ENCODE peak calls at places on chromosome 6, in eight cellular contexts. A is stomach, Z is H1, R is PC-3, I is SK-N-SH, Q is SJSA1, S is HCT116, J is cardiac muscle cell. D is an unnamed sample.

GRCh38 chr6:24099181-24099580 is 26.8 kb upstream of the NRSN1 start:
- DNase-seq in A (no peak), Z (no peak), R (no peak), I (no peak), Q (no peak), S (no peak), J (no peak), D (no peak)

GRCh38 chr6:9128970-9129369 is 693.6 kb upstream of the SLC35B3 start:
- DNase-seq in A (no peak), Z (no peak), R (no peak), I (no peak), Q (no peak), S (no peak), J (no peak), D (no peak)

GRCh38 chr6:137043710-137044365 is 927 bp downstream of the IL20RA start:
- DNase-seq in A (peak), Z (no peak), R (peak), I (no peak), Q (peak), S (no peak), J (peak), D (peak)

GRCh38 chr6:52407467-52407866 is 12.7 kb upstream of the EFHC1 start:
- DNase-seq in A (no peak), Z (no peak), R (peak), I (peak), Q (peak), S (no peak), J (peak), D (no peak)

GRCh38 chr6:152587473-152587872 is 49.7 kb downstream of the SYNE1 start:
- DNase-seq in A (no peak), Z (no peak), R (no peak), I (no peak), Q (no peak), S (no peak), J (no peak), D (no peak)

GRCh38 chr6:168716581-168716980 is 275.6 kb downstream of the SMOC2 start:
- DNase-seq in A (no peak), Z (no peak), R (no peak), I (no peak), Q (no peak), S (no peak), J (no peak), D (no peak)

GRCh38 chr6:56091159-56091869 is 156.1 kb downstream of the COL21A1 start:
- DNase-seq in A (no peak), Z (no peak), R (peak), I (no peak), Q (peak), S (peak), J (peak), D (no peak)

GRCh38 chr6:38310061-38310460 is 329.7 kb downstream of the BTBD9 start:
- DNase-seq in A (no peak), Z (no peak), R (no peak), I (no peak), Q (no peak), S (no peak), J (no peak), D (no peak)

GRCh38 chr6:107871981-107872380 is 47.9 kb upstream of the SCML4 start:
- DNase-seq in A (no peak), Z (no peak), R (no peak), I (no peak), Q (no peak), S (no peak), J (peak), D (no peak)

GRCh38 chr6:108684809-108685329 is 124.2 kb downstream of the FOXO3 start:
- DNase-seq in A (no peak), Z (no peak), R (peak), I (peak), Q (peak), S (no peak), J (peak), D (no peak)

GRCh38 chr6:23524556-23524955 is 601.5 kb upstream of the NRSN1 start:
- DNase-seq in A (no peak), Z (no peak), R (peak), I (no peak), Q (peak), S (no peak), J (no peak), D (no peak)

GRCh38 chr6:134454794-134455193 is 136.9 kb upstream of the SGK1 start:
- DNase-seq in A (no peak), Z (no peak), R (no peak), I (no peak), Q (peak), S (no peak), J (peak), D (no peak)

GRCh38 chr6:79630883-79631799 is at the start of gene SH3BGRL2:
- DNase-seq in A (peak), Z (peak), R (peak), I (peak), Q (peak), S (peak), J (peak), D (peak)

GRCh38 chr6:39610229-39610628 is 115.0 kb downstream of the KIF6 start:
- DNase-seq in A (no peak), Z (no peak), R (no peak), I (no peak), Q (no peak), S (no peak), J (peak), D (no peak)

GRCh38 chr6:136201735-136202134 is 48.4 kb downstream of the MTFR2 start:
- DNase-seq in A (no peak), Z (no peak), R (peak), I (no peak), Q (no peak), S (no peak), J (peak), D (no peak)

GRCh38 chr6:29653452-29654038 is 3.3 kb upstream of the MOG start:
- DNase-seq in A (peak), Z (no peak), R (peak), I (peak), Q (peak), S (peak), J (peak), D (peak)

DNA sequence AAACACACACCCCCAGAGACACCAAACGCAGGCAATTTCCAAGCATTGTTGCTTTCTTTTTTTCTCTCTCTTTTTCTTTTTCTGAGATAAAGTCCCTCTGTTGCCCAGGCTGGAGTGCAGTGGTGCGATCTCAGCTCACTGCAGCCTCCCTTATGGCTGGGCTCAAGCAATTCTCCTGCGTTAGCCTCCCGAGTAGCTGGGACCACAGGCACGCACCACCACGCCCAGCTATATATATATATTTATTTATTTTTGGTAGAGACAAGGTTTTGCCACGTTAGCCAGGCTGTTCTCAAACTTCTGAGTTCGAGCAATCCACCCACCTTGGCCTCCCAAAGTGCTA is 14.0 kb upstream of the SRSF3 start:
- DNase-seq in A (no peak), Z (no peak), R (no peak), I (no peak), Q (no peak), S (no peak), J (no peak), D (no peak)
- H3K27ac ChIP-seq in A (peak), Z (no peak), R (no peak), I (no peak), Q (peak), S (peak), J (peak), D (peak)

GRCh38 chr6:44715188-44715587 is 327.7 kb downstream of the CDC5L start:
- DNase-seq in A (no peak), Z (no peak), R (no peak), I (peak), Q (peak), S (no peak), J (no peak), D (no peak)
- H3K27ac ChIP-seq in A (no peak), Z (no peak), R (no peak), I (peak), Q (no peak), S (no peak), J (no peak), D (no peak)

GRCh38 chr6:43874814-43875590 is 105.0 kb downstream of the VEGFA start:
- DNase-seq in A (no peak), Z (no peak), R (no peak), I (no peak), Q (no peak), S (no peak), J (no peak), D (no peak)
- H3K27ac ChIP-seq in A (no peak), Z (no peak), R (no peak), I (no peak), Q (no peak), S (no peak), J (no peak), D (no peak)

GRCh38 chr6:157092736-157093135 is 230.6 kb downstream of the TMEM242 start:
- DNase-seq in A (no peak), Z (no peak), R (no peak), I (no peak), Q (peak), S (no peak), J (peak), D (no peak)

GRCh38 chr6:157089851-157090250 is 233.5 kb downstream of the TMEM242 start:
- DNase-seq in A (no peak), Z (no peak), R (no peak), I (no peak), Q (no peak), S (no peak), J (no peak), D (no peak)

GRCh38 chr6:157091832-157092231 is 231.5 kb downstream of the TMEM242 start:
- DNase-seq in A (no peak), Z (no peak), R (no peak), I (no peak), Q (no peak), S (no peak), J (no peak), D (no peak)

GRCh38 chr6:157090736-157091135 is 232.6 kb downstream of the TMEM242 start:
- DNase-seq in A (no peak), Z (peak), R (no peak), I (no peak), Q (no peak), S (no peak), J (no peak), D (no peak)

DNA sequence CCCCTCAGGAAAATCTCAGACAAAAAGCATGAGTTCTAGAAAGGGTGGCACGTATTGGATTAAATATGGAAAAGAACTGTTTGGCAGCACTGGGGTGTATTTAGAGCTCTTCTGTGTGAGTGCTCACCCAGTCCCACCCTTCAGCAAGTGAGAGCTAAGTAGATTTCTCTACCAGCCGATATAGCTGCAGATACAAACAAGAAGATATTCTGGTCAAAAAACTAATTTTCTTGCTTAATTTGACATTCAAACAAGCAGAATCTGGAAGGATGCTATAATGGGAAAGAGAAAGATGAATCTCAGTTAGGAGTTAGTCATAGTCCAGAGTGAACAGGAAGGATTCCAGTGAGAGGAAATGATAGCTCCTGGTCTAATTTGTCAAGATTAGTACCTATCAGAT is 232.1 kb downstream of the TMEM242 start:
- DNase-seq in A (no peak), Z (no peak), R (no peak), I (no peak), Q (no peak), S (no peak), J (no peak), D (no peak)
- H3K27ac ChIP-seq in A (no peak), Z (no peak), R (no peak), I (no peak), Q (no peak), S (no peak), J (no peak), D (no peak)

GRCh38 chr6:149078383-149078782 is 239.1 kb upstream of the TAB2 start:
- DNase-seq in A (no peak), Z (no peak), R (no peak), I (no peak), Q (no peak), S (no peak), J (no peak), D (no peak)

GRCh38 chr6:149081281-149081680 is 236.2 kb upstream of the TAB2 start:
- DNase-seq in A (no peak), Z (no peak), R (peak), I (no peak), Q (no peak), S (no peak), J (no peak), D (no peak)

GRCh38 chr6:149080511-149080910 is 237.0 kb upstream of the TAB2 start:
- DNase-seq in A (no peak), Z (no peak), R (no peak), I (no peak), Q (no peak), S (no peak), J (no peak), D (no peak)

GRCh38 chr6:149079911-149080501 is 237.5 kb upstream of the TAB2 start:
- DNase-seq in A (no peak), Z (no peak), R (no peak), I (no peak), Q (no peak), S (no peak), J (peak), D (peak)

DNA sequence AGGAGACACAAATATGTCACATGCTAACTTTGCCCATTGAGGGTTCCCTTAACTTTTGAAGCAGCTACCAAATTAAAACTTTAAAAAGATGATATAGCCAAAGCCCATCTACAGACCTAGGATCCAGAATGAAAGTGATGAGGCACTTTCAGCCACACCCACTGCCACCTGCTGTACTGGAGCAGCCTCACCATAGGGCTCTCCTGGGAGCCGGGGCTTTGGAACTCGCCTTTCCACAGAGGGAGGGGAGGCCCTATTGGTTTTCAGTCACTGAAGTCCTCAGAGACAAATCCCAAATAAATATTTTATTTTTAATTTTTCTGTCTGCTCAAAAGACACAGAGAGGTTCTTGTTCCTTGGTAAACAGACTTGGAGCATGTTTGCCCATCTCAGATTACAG is 238.1 kb upstream of the TAB2 start:
- DNase-seq in A (no peak), Z (no peak), R (peak), I (no peak), Q (no peak), S (no peak), J (no peak), D (no peak)
- H3K27ac ChIP-seq in A (no peak), Z (no peak), R (no peak), I (peak), Q (no peak), S (no peak), J (peak), D (peak)

GRCh38 chr6:82144007-82144851 is 103.3 kb downstream of the IBTK start:
- DNase-seq in A (no peak), Z (no peak), R (peak), I (peak), Q (peak), S (peak), J (peak), D (peak)
- H3K27ac ChIP-seq in A (peak), Z (no peak), R (peak), I (peak), Q (peak), S (peak), J (peak), D (no peak)

GRCh38 chr6:153879826-153880225 is 159.2 kb upstream of the OPRM1 start:
- DNase-seq in A (no peak), Z (no peak), R (no peak), I (no peak), Q (no peak), S (no peak), J (no peak), D (no peak)
- H3K27ac ChIP-seq in A (no peak), Z (no peak), R (no peak), I (no peak), Q (no peak), S (no peak), J (no peak), D (no peak)

GRCh38 chr6:18270216-18270615 is 5.9 kb upstream of the DEK start:
- DNase-seq in A (no peak), Z (no peak), R (no peak), I (no peak), Q (no peak), S (no peak), J (no peak), D (no peak)
- H3K27ac ChIP-seq in A (no peak), Z (no peak), R (no peak), I (no peak), Q (no peak), S (no peak), J (no peak), D (no peak)

GRCh38 chr6:138719011-138719635 is 54.4 kb upstream of the CCDC28A start:
- DNase-seq in A (no peak), Z (no peak), R (no peak), I (no peak), Q (peak), S (no peak), J (peak), D (no peak)

GRCh38 chr6:138724015-138724414 is 49.6 kb upstream of the CCDC28A start:
- DNase-seq in A (peak), Z (no peak), R (no peak), I (no peak), Q (no peak), S (peak), J (peak), D (no peak)

GRCh38 chr6:138719744-138720143 is 53.8 kb upstream of the CCDC28A start:
- DNase-seq in A (no peak), Z (no peak), R (no peak), I (no peak), Q (no peak), S (no peak), J (no peak), D (no peak)

GRCh38 chr6:138726066-138727060 is 47.2 kb upstream of the CCDC28A start:
- DNase-seq in A (no peak), Z (no peak), R (no peak), I (no peak), Q (peak), S (no peak), J (no peak), D (no peak)

GRCh38 chr6:138722425-138723371 is 50.9 kb upstream of the CCDC28A start:
- DNase-seq in A (no peak), Z (no peak), R (peak), I (no peak), Q (peak), S (peak), J (peak), D (no peak)
- H3K27ac ChIP-seq in A (no peak), Z (no peak), R (peak), I (no peak), Q (peak), S (peak), J (no peak), D (no peak)